ENCODE peak calls at places on chromosomes 2 and 18, in nine cellular contexts. L is GM12891, I is suprapubic skin, J is GM12878, Y is Panc1, N is SK-N-SH, R is HCT116, K is esophagus muscularis mucosa, V is GM23338. D is an unnamed sample.

GRCh38 chr2:121501554-121501953 is 29.1 kb upstream of the RNU4ATAC start:
- DNase-seq in I (no peak), K (no peak), R (no peak), N (no peak), V (no peak), J (no peak), L (no peak), Y (no peak), D (no peak)

GRCh38 chr2:190460533-190460932 is 52.4 kb downstream of the MFSD6 start:
- DNase-seq in K (no peak), N (no peak), I (no peak), V (no peak), Y (no peak), L (no peak), R (no peak), J (no peak), D (no peak)

GRCh38 chr2:216803803-216804202 is 56.1 kb downstream of the TNP1 start:
- DNase-seq in Y (no peak), I (no peak), J (no peak), L (no peak), R (no peak), N (no peak), K (no peak), V (no peak), D (no peak)

GRCh38 chr2:144162652-144163051 is 357.3 kb downstream of the ZEB2 start:
- DNase-seq in R (peak), N (no peak), Y (no peak), K (no peak), L (no peak), J (peak), I (no peak), V (peak), D (peak)

GRCh38 chr2:86223098-86223681 is 23.9 kb downstream of the MRPL35 start:
- DNase-seq in J (no peak), Y (no peak), V (no peak), I (no peak), K (no peak), L (no peak), N (peak), R (no peak), D (peak)

GRCh38 chr2:234335676-234336228 is 161.1 kb downstream of the ARL4C start:
- DNase-seq in N (peak), I (peak), Y (no peak), R (no peak), J (no peak), L (no peak), V (no peak), K (peak), D (peak)

GRCh38 chr2:205903549-205904129 is 182.3 kb downstream of the INO80D start:
- DNase-seq in R (peak), I (no peak), K (no peak), J (no peak), Y (no peak), V (peak), N (peak), L (peak), D (peak)

GRCh38 chr2:134261398-134262131 is 7.7 kb downstream of the MGAT5 start:
- DNase-seq in Y (no peak), V (peak), I (no peak), N (no peak), J (no peak), K (no peak), L (no peak), R (no peak), D (no peak)

GRCh38 chr2:176170606-176171005 is 13.5 kb downstream of the HOXD3 start:
- DNase-seq in N (no peak), V (peak), L (no peak), J (no peak), K (no peak), I (no peak), R (no peak), Y (no peak), D (no peak)

GRCh38 chr2:105645031-105645940 is 99.4 kb upstream of the NCK2 start:
- DNase-seq in K (peak), J (no peak), I (no peak), N (no peak), L (no peak), R (no peak), V (peak), Y (no peak), D (no peak)

GRCh38 chr18:57666818-57667497 is 45.3 kb upstream of the NARS1 start:
- DNase-seq in Y (no peak), I (no peak), R (no peak), L (no peak), J (no peak), K (no peak), N (no peak), V (no peak), D (no peak)

GRCh38 chr2:44964704-44965343 is 23.3 kb downstream of the SIX3 start:
- DNase-seq in I (no peak), J (no peak), L (no peak), K (no peak), Y (no peak), R (no peak), V (peak), N (peak), D (no peak)

GRCh38 chr18:55838841-55839240 is 250.8 kb upstream of the TCF4 start:
- DNase-seq in V (no peak), R (no peak), K (no peak), L (no peak), J (no peak), Y (no peak), I (no peak), N (no peak), D (no peak)

GRCh38 chr2:238475034-238475433 is 48.3 kb downstream of the ASB1 start:
- DNase-seq in I (no peak), J (no peak), Y (no peak), R (no peak), L (no peak), V (no peak), N (no peak), K (no peak), D (no peak)

GRCh38 chr18:7065736-7066135 is 51.9 kb downstream of the LAMA1 start:
- DNase-seq in V (no peak), N (no peak), R (no peak), L (no peak), K (peak), Y (no peak), I (no peak), J (no peak), D (no peak)

GRCh38 chr18:74784791-74785190 is 187.1 kb downstream of the ZNF407 start:
- DNase-seq in Y (no peak), N (no peak), R (no peak), J (no peak), V (no peak), K (no peak), I (no peak), L (no peak), D (no peak)

GRCh38 chr2:3302751-3303582 is 74.7 kb downstream of the EIPR1 start:
- DNase-seq in Y (no peak), I (no peak), R (no peak), L (no peak), K (no peak), N (peak), J (no peak), V (no peak), D (no peak)

GRCh38 chr2:157830696-157831570 is 45.2 kb downstream of the ACVR1 start:
- DNase-seq in L (no peak), Y (peak), I (no peak), R (peak), K (peak), J (no peak), V (no peak), N (no peak), D (no peak)

GRCh38 chr2:101844055-101844635 is 146.6 kb downstream of the MAP4K4 start:
- DNase-seq in V (no peak), Y (no peak), K (no peak), J (no peak), I (no peak), L (no peak), N (no peak), R (no peak), D (no peak)

GRCh38 chr2:84395819-84396218 is 63.3 kb downstream of the SUCLG1 start:
- DNase-seq in I (no peak), Y (no peak), J (no peak), L (no peak), V (no peak), N (no peak), K (no peak), R (no peak), D (no peak)

DNA sequence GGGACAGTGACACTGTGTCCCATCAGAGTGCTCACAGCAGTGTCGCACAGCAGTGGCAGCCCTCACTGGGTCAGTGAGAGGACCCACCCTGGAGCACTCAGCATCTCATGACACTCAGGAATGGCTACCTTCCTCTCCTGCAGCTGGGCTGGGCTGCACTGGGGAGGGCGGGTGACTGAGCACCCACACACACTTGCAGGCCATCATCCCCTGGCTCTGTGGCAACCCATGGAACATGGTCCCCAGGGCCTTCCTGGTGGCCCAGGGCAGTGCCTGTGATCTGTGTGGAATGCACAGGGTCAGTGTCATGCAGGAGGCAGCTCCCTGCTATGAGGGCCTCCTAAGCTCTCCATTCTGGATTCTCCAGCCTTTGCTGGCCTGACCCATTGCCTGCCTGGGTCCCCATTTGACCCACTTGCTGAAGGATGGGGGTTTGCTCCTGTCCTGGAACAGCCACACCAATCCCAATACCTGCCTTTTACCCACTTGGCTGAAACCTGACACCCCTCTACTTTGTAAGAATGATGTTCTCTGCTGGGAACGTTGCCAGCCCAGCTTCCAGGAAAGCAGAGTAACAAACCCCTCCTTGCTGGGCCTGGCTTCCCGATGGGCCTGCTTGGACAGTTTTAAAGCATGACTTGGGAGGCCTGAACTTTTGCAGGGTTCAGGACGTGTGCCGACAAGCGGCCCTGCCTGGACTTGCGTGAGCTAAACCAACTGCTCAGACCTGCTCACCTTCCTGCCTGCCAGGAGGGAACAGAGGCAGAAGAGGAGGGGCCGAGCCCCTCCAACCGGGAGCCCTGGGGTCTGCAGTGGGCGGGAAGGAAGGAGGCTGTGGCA is 13.7 kb downstream of the HS6ST1 start:
- DNase-seq in L (no peak), J (no peak), K (no peak), Y (no peak), R (peak), V (peak), I (no peak), N (no peak), D (peak)
- TF ChIP-seq POLR2AphosphoS5 in L (no peak), J (no peak), K (peak), Y (no peak), R (peak), V (no peak), I (no peak), N (peak), D (peak)

GRCh38 chr2:203238329-203238710 is 498 bp upstream of the CYP20A1 start:
- DNase-seq in Y (no peak), I (peak), L (no peak), J (no peak), V (no peak), N (no peak), R (no peak), K (no peak), D (no peak)

GRCh38 chr2:203238711-203239526 is at the start of gene CYP20A1:
- DNase-seq in R (peak), Y (peak), V (peak), I (peak), N (peak), L (peak), K (peak), J (peak), D (peak)

GRCh38 chr2:203240491-203240890 is 1.7 kb downstream of the CYP20A1 start:
- DNase-seq in I (no peak), R (no peak), Y (no peak), V (no peak), J (no peak), L (no peak), N (no peak), K (no peak), D (no peak)

GRCh38 chr2:203242518-203242917 is 3.7 kb downstream of the CYP20A1 start:
- DNase-seq in R (no peak), V (no peak), L (no peak), Y (no peak), N (no peak), J (no peak), K (no peak), I (no peak), D (no peak)

DNA sequence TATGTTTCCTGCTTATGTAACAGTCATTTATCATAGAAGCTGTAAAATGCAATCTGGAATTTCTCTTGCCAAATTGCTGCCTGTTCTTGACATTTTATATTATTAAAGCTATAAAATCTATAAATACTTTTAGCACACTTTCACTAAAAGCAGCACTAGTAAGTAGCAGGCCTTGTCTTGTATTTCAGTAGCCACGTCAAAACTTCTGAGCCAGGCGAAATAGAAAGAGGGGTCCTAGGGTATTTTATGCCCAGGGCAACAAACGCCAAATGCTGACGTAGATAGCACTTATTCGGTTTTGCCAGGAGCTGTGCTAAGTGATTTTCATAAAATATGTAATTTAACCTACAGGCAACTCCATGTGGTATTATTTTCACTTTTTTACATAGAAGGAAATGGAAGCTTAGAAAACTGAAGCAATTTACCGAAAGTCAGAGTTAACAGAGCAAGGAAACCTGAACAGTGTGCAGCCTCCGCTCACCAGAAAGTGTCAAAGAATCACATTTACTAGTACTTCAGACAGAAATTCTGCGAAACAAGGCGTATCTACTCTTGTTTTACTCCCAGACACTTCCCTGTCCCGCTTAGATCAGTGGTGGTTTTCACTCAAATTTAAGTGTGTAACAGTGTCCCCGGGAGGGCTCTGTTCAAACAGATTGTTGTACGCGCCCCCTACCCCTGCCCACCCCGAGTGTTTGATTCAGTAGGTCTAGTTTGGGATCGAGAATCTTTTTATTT is 1.1 kb upstream of the CYP20A1 start:
- DNase-seq in V (no peak), J (no peak), K (no peak), L (no peak), Y (no peak), R (no peak), N (peak), I (no peak), D (no peak)
- TF ChIP-seq POLR2AphosphoS5 in V (no peak), J (no peak), K (no peak), L (no peak), Y (no peak), R (no peak), N (no peak), I (no peak), D (no peak)

GRCh38 chr18:51197661-51198424 is at the start of gene MEX3C:
- DNase-seq in V (peak), I (peak), N (peak), R (peak), J (peak), L (peak), Y (peak), K (peak), D (peak)
- TF ChIP-seq POLR2AphosphoS5 in V (peak), I (no peak), N (peak), R (peak), J (peak), L (peak), Y (peak), K (peak), D (peak)

DNA sequence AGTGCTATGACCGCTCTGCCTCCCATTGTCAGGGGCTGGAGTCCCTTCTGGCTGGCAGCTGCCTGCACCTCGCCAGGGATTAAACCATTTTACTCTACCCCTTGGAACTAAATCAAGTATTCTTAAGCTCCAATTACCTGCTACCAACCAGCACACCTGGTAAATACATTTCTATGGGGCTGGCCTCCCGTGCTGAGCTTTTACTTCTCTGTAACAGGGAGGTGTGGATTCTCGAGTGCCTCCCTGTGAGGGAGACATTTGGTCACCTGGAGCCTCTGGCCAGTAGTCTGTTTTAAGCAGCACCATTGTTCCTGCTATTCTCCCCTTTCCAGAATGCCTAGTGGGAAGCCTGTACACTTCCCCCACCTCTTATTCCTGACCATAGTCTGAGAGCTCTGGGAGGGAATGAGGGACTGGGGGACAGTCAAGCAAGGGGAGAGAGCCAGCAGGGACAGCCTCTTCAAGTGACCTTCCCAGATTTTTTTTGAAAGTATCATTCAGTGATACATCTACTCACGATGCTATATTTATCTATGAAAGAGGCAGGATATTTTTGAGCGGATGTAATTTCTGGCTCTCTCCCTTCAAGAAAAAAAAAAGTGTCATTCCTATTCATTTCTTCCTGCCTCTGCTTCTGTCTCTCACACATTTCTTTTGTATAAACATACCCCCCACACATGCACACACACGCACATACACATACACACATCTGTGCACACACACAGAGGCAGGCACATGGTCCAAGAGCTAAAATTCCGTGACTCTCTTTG is 112.8 kb downstream of the CAPN13 start:
- DNase-seq in V (no peak), Y (no peak), I (peak), N (no peak), L (no peak), R (no peak), J (no peak), K (peak), D (no peak)
- TF ChIP-seq POLR2AphosphoS5 in V (no peak), Y (no peak), I (no peak), N (no peak), L (no peak), R (no peak), J (no peak), K (no peak), D (no peak)

D was measured in stomach.